ENCODE peak calls at places on chromosomes 2 and 18, in five cellular contexts. J, C, E, W and U are unnamed samples.

GRCh38 chr2:14944562-14945346 is 312.2 kb downstream of the LRATD1 start:
- DNase-seq in E (no peak), C (no peak), J (no peak), W (no peak), U (no peak)

GRCh38 chr2:73142937-73143336 is 30.2 kb upstream of the RAB11FIP5 start:
- DNase-seq in W (no peak), E (no peak), C (no peak), J (no peak), U (no peak)

GRCh38 chr18:24254071-24254470 is 115.2 kb downstream of the CABYR start:
- DNase-seq in C (no peak), W (no peak), E (no peak), J (no peak), U (no peak)

GRCh38 chr2:180125245-180125962 is 118.3 kb upstream of the CWC22 start:
- DNase-seq in J (peak; percentile 64), C (peak; percentile 82), W (peak; percentile 41), E (peak; percentile 12), U (peak; percentile 76)

GRCh38 chr18:74387362-74387761 is 69.7 kb downstream of the DIPK1C start:
- DNase-seq in E (no peak), J (no peak), W (no peak), C (no peak), U (no peak)

GRCh38 chr2:203544402-203544801 is 9.3 kb upstream of the RAPH1 start:
- DNase-seq in E (no peak), C (no peak), W (no peak), J (no peak), U (no peak)

GRCh38 chr2:8059255-8059654 is 622.6 kb upstream of the ID2 start:
- DNase-seq in C (no peak), W (no peak), E (no peak), J (peak; percentile 85), U (no peak)

GRCh38 chr2:202009019-202009481 is 24.6 kb upstream of the FZD7 start:
- DNase-seq in C (peak; percentile 89), J (no peak), E (no peak), W (peak; percentile 16), U (no peak)

GRCh38 chr18:13369756-13370510 is 151.4 kb downstream of the LDLRAD4 start:
- DNase-seq in E (no peak), C (no peak), J (no peak), W (no peak), U (peak; percentile 37)

GRCh38 chr2:235002198-235003095 is 50.6 kb downstream of the SH3BP4 start:
- DNase-seq in C (no peak), W (no peak), J (no peak), E (no peak), U (peak; percentile 69)

GRCh38 chr2:229033816-229034215 is 237.3 kb downstream of the PID1 start:
- DNase-seq in J (no peak), C (no peak), E (no peak), W (no peak), U (no peak)

GRCh38 chr18:2846638-2847340 is at the start of gene EMILIN2:
- DNase-seq in J (no peak), E (peak; percentile 10), C (peak; percentile 91), W (no peak), U (no peak)

GRCh38 chr2:36500072-36500471 is 97.9 kb downstream of the FEZ2 start:
- DNase-seq in E (no peak), J (no peak), W (no peak), C (no peak), U (no peak)

GRCh38 chr18:23058746-23059440 is 76.4 kb upstream of the CABLES1 start:
- DNase-seq in W (no peak), E (no peak), C (no peak), J (no peak), U (no peak)